ENCODE peak calls at places on chromosomes 13 and 19, in nine cellular contexts. T is upper lobe of right lung, Z is heart left ventricle, N is endothelial cell of umbilical vein, S is HCT116, C is body of pancreas, J is GM12878, K is psoas muscle, W is mucosa of descending colon. E is an unnamed sample. For H3K4me1, the result is how much of the 10 kb centered on the place peaks cover.

GRCh38 chr13:60282708-60283107 is 114.3 kb upstream of the TDRD3 start:
- DNase-seq in T (no peak), Z (no peak), N (no peak), S (no peak), C (no peak), J (no peak), K (no peak), W (no peak), E (no peak)

GRCh38 chr13:101150998-101151397 is 265.3 kb downstream of the NALCN start:
- DNase-seq in T (no peak), Z (no peak), N (peak), S (no peak), C (no peak), J (no peak), K (no peak), W (no peak), E (no peak)

GRCh38 chr19:23440207-23440606 is 44.9 kb upstream of the ZNF91 start:
- DNase-seq in T (no peak), Z (no peak), N (no peak), S (no peak), C (no peak), J (no peak), K (no peak), W (no peak), E (no peak)

GRCh38 chr13:74191036-74191809 is 57.0 kb upstream of the KLF12 start:
- DNase-seq in T (no peak), Z (no peak), N (peak), S (no peak), C (no peak), J (no peak), K (no peak), W (no peak), E (no peak)

GRCh38 chr19:42198676-42199439 is 18.6 kb downstream of the DEDD2 start:
- DNase-seq in T (no peak), Z (no peak), N (no peak), S (no peak), C (no peak), J (peak), K (no peak), W (peak), E (no peak)

GRCh38 chr19:13459351-13459750 is 46.9 kb downstream of the CACNA1A start:
- DNase-seq in T (no peak), Z (no peak), N (no peak), S (no peak), C (no peak), J (no peak), K (no peak), W (no peak), E (no peak)

GRCh38 chr13:100128373-100128772 is 39.5 kb downstream of the PCCA start:
- DNase-seq in T (no peak), Z (no peak), N (no peak), S (no peak), C (no peak), J (no peak), K (no peak), W (no peak), E (no peak)

GRCh38 chr13:73173160-73173905 is 114.5 kb downstream of the KLF5 start:
- DNase-seq in T (no peak), Z (no peak), N (no peak), S (no peak), C (no peak), J (no peak), K (no peak), W (no peak), E (no peak)

GRCh38 chr13:85236431-85236830 is 562.8 kb downstream of the SLITRK6 start:
- DNase-seq in T (no peak), Z (no peak), N (peak), S (no peak), C (no peak), J (no peak), K (no peak), W (no peak), E (no peak)

GRCh38 chr13:28735481-28736029 is 16.8 kb upstream of the SLC46A3 start:
- DNase-seq in T (no peak), Z (no peak), N (no peak), S (no peak), C (no peak), J (no peak), K (no peak), W (no peak), E (no peak)

GRCh38 chr13:71722206-71722605 is 144.8 kb downstream of the DACH1 start:
- DNase-seq in T (no peak), Z (no peak), N (no peak), S (no peak), C (no peak), J (no peak), K (no peak), W (no peak), E (no peak)

GRCh38 chr13:109345433-109345941 is 440.9 kb downstream of the IRS2 start:
- DNase-seq in T (no peak), Z (no peak), N (peak), S (no peak), C (no peak), J (no peak), K (no peak), W (no peak), E (no peak)

GRCh38 chr13:37446503-37446902 is 152.1 kb downstream of the POSTN start:
- DNase-seq in T (no peak), Z (peak), N (no peak), S (no peak), C (no peak), J (no peak), K (no peak), W (no peak), E (no peak)

GRCh38 chr13:98940325-98940724 is 37.5 kb downstream of the DOCK9 start:
- DNase-seq in T (no peak), Z (no peak), N (no peak), S (no peak), C (no peak), J (no peak), K (no peak), W (no peak), E (no peak)

GRCh38 chr13:47499358-47500150 is 501.5 kb downstream of the SUCLA2 start:
- DNase-seq in T (no peak), Z (no peak), N (no peak), S (no peak), C (no peak), J (no peak), K (no peak), W (no peak), E (no peak)

GRCh38 chr13:27374650-27375049 is 49.8 kb upstream of the GTF3A start:
- DNase-seq in T (no peak), Z (peak), N (peak), S (peak), C (peak), J (no peak), K (peak), W (no peak), E (peak)

GRCh38 chr19:35901854-35902661 is at the start of gene HCST:
- DNase-seq in T (no peak), Z (no peak), N (no peak), S (no peak), C (no peak), J (no peak), K (no peak), W (peak), E (peak)

GRCh38 chr13:28045861-28046260 is 54.5 kb downstream of the FLT3 start:
- DNase-seq in T (no peak), Z (no peak), N (no peak), S (no peak), C (no peak), J (no peak), K (no peak), W (no peak), E (no peak)

GRCh38 chr13:63680704-63681103 is 2265.1 kb upstream of the PCDH20 start:
- DNase-seq in T (no peak), Z (no peak), N (no peak), S (no peak), C (no peak), J (no peak), K (no peak), W (no peak), E (no peak)

GRCh38 chr13:102191951-102192461 is 209.8 kb downstream of the FGF14 start:
- DNase-seq in T (no peak), Z (no peak), N (peak), S (no peak), C (no peak), J (no peak), K (no peak), W (no peak), E (no peak)

GRCh38 chr19:28393574-28394336 is 819.2 kb downstream of the UQCRFS1 start:
- DNase-seq in T (no peak), Z (no peak), N (no peak), S (no peak), C (no peak), J (no peak), K (no peak), W (no peak), E (no peak)

GRCh38 chr13:92259523-92259922 is 861.1 kb downstream of the GPC5 start:
- DNase-seq in T (no peak), Z (no peak), N (no peak), S (no peak), C (no peak), J (no peak), K (no peak), W (no peak), E (no peak)

GRCh38 chr13:106173346-106173745 is 362.1 kb downstream of the EFNB2 start:
- DNase-seq in T (no peak), Z (no peak), N (no peak), S (no peak), C (no peak), J (no peak), K (no peak), W (no peak), E (no peak)

GRCh38 chr13:41458187-41458938 is 1.0 kb downstream of the RGCC start:
- DNase-seq in T (peak), Z (peak), N (peak), S (no peak), C (peak), J (no peak), K (peak), W (peak), E (peak)

GRCh38 chr19:6274756-6275155 is 5.0 kb downstream of the MLLT1 start:
- DNase-seq in T (no peak), Z (no peak), N (no peak), S (no peak), C (no peak), J (no peak), K (peak), W (no peak), E (no peak)
- H3K4me1 ChIP-seq in T (half or more), Z (half or more), N (half or more), S (under half), C (half or more), J (under half), K (half or more), W (under half), E (half or more)

GRCh38 chr19:47022541-47023447 is 3.2 kb downstream of the NPAS1 start:
- DNase-seq in T (no peak), Z (no peak), N (no peak), S (no peak), C (no peak), J (no peak), K (no peak), W (no peak), E (no peak)
- TF ChIP-seq CTCF in T (no peak), Z (no peak), N (no peak), S (no peak), C (no peak), J (no peak), K (no peak), W (no peak), E (no peak)

DNA sequence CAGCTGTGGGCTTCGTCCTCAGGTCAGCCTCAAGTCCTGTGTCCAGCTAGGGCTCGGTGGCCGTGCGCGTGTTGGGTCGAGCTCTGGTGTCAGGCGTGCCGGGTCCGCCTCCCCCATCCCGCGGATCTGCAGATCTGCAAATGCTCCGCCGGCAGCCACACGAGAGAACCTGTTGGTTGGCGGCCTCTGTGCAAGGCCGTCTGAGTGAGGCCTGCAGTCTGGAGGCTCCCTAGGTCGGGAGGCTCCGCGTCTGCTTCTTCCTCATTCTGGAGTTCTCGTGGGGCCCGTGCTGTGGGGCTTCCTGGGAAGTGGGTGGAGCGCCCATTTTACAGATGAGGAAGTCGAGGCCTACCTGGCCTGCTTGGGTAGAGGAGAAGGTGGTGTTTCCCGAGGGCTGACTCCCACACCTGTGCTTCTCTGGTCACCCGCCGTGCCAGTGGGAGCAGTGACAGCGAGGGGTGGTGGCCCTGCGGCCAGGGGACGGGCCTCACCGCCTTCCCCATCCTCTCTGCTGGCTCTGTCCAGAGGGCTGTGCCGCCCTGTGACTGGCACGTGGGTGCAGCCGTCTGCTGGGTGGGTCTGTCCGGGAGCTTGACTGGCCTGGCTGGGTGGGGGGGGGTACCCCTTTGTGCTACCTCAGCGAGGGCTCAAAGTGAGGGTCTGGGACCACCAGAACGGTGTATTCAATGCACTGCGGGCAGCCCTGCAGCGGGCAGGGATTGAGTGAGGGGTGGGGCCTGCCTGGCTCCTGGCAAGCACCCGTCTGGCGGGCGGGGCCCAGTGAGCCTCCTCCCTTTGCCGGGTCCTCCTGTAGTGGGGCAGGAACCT is 3.3 kb downstream of the CSNK1G2 start:
- DNase-seq in T (no peak), Z (no peak), N (no peak), S (no peak), C (no peak), J (no peak), K (no peak), W (peak), E (peak)
- H3K4me3 ChIP-seq in T (no peak), Z (no peak), N (no peak), S (no peak), C (no peak), J (peak), K (no peak), W (no peak), E (peak)

GRCh38 chr19:43551399-43552197 is 18.6 kb downstream of the ZNF575 start:
- DNase-seq in T (no peak), Z (peak), N (no peak), S (no peak), C (no peak), J (no peak), K (no peak), W (no peak), E (no peak)

GRCh38 chr19:43553656-43554055 is 20.7 kb downstream of the ZNF575 start:
- DNase-seq in T (no peak), Z (peak), N (no peak), S (no peak), C (no peak), J (no peak), K (no peak), W (no peak), E (no peak)

GRCh38 chr19:43552198-43552450 is 19.1 kb downstream of the ZNF575 start:
- DNase-seq in T (no peak), Z (peak), N (no peak), S (no peak), C (no peak), J (no peak), K (no peak), W (no peak), E (no peak)

GRCh38 chr19:43554317-43554895 is 20.9 kb downstream of the XRCC1 start:
- DNase-seq in T (no peak), Z (peak), N (no peak), S (no peak), C (no peak), J (no peak), K (no peak), W (no peak), E (no peak)

DNA sequence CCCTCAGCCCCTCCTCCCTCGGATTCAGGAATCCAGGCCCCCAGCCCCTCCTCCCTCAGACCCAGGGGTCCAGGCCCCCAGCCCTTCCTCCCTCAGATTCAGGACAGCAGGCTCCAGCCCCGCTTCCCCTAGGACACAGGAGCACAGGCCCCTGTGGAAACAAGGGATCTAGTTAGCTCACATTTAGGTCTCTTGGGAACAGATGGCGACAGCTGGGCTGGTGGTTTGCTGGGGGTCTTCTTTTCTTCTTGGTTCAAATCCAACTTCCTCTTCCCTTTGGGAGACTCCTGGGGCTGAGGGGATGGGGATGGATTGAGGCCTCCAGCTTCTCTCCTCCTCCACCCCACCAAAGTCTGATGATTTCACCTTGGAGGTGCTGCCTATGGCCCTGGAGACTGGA is 19.6 kb downstream of the ZNF575 start:
- DNase-seq in T (no peak), Z (peak), N (no peak), S (no peak), C (no peak), J (no peak), K (no peak), W (no peak), E (no peak)
- H3K4me1 ChIP-seq in T (under half), Z (under half), N (under half), S (under half), C (under half), J (under half), K (under half), W (under half), E (under half)

GRCh38 chr19:1986357-1987162 is 29.0 kb downstream of the BTBD2 start:
- DNase-seq in T (no peak), Z (no peak), N (no peak), S (no peak), C (no peak), J (no peak), K (no peak), W (no peak), E (no peak)

GRCh38 chr19:1990230-1991017 is 25.1 kb downstream of the BTBD2 start:
- DNase-seq in T (no peak), Z (no peak), N (no peak), S (no peak), C (no peak), J (no peak), K (peak), W (no peak), E (peak)

GRCh38 chr19:1985588-1986356 is 29.7 kb downstream of the BTBD2 start:
- DNase-seq in T (no peak), Z (no peak), N (no peak), S (no peak), C (no peak), J (no peak), K (no peak), W (no peak), E (no peak)

GRCh38 chr19:1989513-1990229 is 25.8 kb downstream of the BTBD2 start:
- DNase-seq in T (no peak), Z (no peak), N (no peak), S (no peak), C (no peak), J (no peak), K (peak), W (no peak), E (no peak)

DNA sequence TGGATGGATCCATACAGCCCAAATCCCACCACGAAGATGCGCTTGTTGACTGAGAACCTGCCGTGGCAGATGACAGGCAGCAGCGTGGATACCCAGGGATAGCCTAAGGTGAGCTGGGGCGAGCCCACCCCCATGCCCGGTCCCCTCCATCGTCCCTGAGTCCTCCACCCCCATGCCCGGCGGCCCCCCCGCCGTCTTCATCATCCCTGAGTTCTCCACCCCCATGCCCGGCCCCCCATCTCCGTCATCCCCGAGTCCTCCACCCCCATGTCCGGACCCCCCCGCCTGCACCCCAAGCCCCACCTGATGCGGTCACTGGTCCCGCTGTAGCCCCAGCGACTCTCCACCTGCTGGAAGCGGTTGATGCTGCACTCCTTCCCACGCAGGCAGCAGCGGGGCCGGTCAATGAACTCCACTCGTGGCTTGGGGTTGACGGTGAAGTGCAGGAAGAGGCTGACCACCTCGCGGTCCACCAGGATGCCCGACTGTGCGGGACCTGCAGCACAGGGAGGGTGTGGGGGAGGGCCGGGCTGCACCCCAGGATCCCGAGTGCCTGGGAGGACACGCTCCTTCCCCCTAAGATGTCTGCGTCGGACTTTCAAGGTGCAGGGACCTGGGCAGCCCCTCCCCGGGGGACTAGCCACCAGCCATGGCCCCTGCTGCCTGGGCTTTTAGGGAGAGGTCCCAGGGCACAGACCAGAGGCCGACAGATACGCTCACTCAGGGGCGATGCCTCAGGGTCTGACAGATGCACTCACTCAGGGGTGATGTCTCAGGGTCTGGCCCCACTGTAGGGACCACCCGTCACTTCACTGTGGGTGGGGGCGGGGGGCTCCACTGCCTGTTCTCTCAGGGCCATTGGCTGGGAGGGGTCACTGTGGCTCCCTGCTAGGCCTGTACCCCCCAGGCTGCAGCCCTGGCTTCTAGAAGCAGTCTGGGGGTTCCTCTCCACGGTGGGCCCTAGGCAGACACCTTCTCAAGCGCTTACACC is 28.0 kb downstream of the BTBD2 start:
- DNase-seq in T (no peak), Z (no peak), N (no peak), S (no peak), C (no peak), J (no peak), K (no peak), W (no peak), E (no peak)
- TF ChIP-seq CTCF in T (no peak), Z (no peak), N (no peak), S (no peak), C (no peak), J (no peak), K (no peak), W (no peak), E (no peak)

DNA sequence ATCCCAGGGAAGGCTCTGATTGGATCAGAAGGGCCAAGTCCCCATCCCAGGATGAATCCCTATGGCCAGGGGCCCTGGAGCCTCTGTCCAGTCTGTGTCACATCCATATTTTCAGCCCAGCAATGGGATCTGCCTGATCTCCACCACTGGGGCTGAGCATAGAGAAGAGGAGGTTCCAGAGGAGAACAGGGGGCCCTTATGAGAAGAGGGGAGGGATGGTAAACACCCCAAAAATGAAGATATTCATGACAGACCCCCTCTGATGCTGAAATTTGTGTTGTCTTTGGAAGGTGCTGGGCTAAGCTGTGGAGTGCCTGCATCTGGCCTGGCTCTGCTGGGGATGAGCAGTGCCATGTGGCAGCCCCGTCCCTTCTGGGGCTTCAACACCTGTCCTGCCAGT is 14.5 kb downstream of the KLHL26 start:
- DNase-seq in T (no peak), Z (no peak), N (no peak), S (no peak), C (no peak), J (no peak), K (no peak), W (no peak), E (no peak)
- H3K4me3 ChIP-seq in T (no peak), Z (no peak), N (no peak), S (no peak), C (no peak), J (no peak), K (no peak), W (no peak), E (no peak)

GRCh38 chr19:49559443-49559842 is 20.9 kb downstream of the NOSIP start:
- DNase-seq in T (no peak), Z (no peak), N (no peak), S (no peak), C (no peak), J (no peak), K (no peak), W (no peak), E (no peak)

GRCh38 chr19:49555600-49556411 is 24.6 kb downstream of the NOSIP start:
- DNase-seq in T (peak), Z (no peak), N (peak), S (peak), C (peak), J (no peak), K (peak), W (peak), E (peak)

GRCh38 chr19:49558591-49558990 is 21.8 kb downstream of the NOSIP start:
- DNase-seq in T (no peak), Z (no peak), N (no peak), S (no peak), C (no peak), J (no peak), K (no peak), W (no peak), E (no peak)

GRCh38 chr19:49556412-49557398 is 23.7 kb downstream of the NOSIP start:
- DNase-seq in T (no peak), Z (no peak), N (no peak), S (no peak), C (peak), J (no peak), K (no peak), W (peak), E (no peak)

GRCh38 chr19:49557641-49558325 is 22.6 kb downstream of the NOSIP start:
- DNase-seq in T (no peak), Z (no peak), N (no peak), S (no peak), C (no peak), J (no peak), K (no peak), W (no peak), E (no peak)
- H3K4me1 ChIP-seq in T (under half), Z (half or more), N (under half), S (under half), C (half or more), J (under half), K (under half), W (half or more), E (under half)

E was measured in lower lobe of right lung.